ENCODE peak calls at places on chromosome 13, in nine cellular contexts. W is suprapubic skin, K is fibroblast of the aortic adventitia, P is choroid plexus epithelial cell, C is fibroblast of lung, A is brain microvascular endothelial cell, L is Caco-2, X is cardiac muscle cell, B is uterus. I is an unnamed sample.

GRCh38 chr13:85586422-85586831 is 212.8 kb downstream of the SLITRK6 start:
- DNase-seq in W (no peak), K (peak; percentile 2), P (peak; percentile 64), C (peak; percentile 93), A (peak; percentile 14), L (no peak), X (no peak), B (no peak), I (peak; percentile 31)

GRCh38 chr13:107838592-107839161 is 376.7 kb downstream of the LIG4 start:
- DNase-seq in W (no peak), K (no peak), P (no peak), C (no peak), A (no peak), L (no peak), X (no peak), B (no peak), I (no peak)

GRCh38 chr13:44818428-44818827 is 170.8 kb downstream of the NUFIP1 start:
- DNase-seq in W (no peak), K (no peak), P (peak; percentile 65), C (no peak), A (peak; percentile 29), L (peak; percentile 50), X (peak; percentile 54), B (no peak), I (no peak)

GRCh38 chr13:101265934-101266333 is 150.4 kb downstream of the NALCN start:
- DNase-seq in W (no peak), K (peak; percentile 9), P (peak; percentile 56), C (peak; percentile 12), A (no peak), L (no peak), X (no peak), B (no peak), I (no peak)

GRCh38 chr13:67515895-67516294 is 285.8 kb upstream of the PCDH9 start:
- DNase-seq in W (no peak), K (peak; percentile 0), P (peak; percentile 82), C (peak; percentile 82), A (peak; percentile 10), L (no peak), X (no peak), B (no peak), I (peak; percentile 87)

GRCh38 chr13:75770164-75771145 is 134.3 kb downstream of the LMO7 start:
- DNase-seq in W (no peak), K (peak; percentile 49), P (peak; percentile 60), C (peak; percentile 56), A (peak; percentile 23), L (no peak), X (no peak), B (no peak), I (no peak)

GRCh38 chr13:109547942-109548860 is 238.2 kb downstream of the IRS2 start:
- DNase-seq in W (no peak), K (no peak), P (no peak), C (no peak), A (no peak), L (no peak), X (no peak), B (no peak), I (no peak)

GRCh38 chr13:90365130-90365529 is 982.4 kb upstream of the MIR17HG start:
- DNase-seq in W (no peak), K (peak; percentile 7), P (peak; percentile 69), C (peak; percentile 15), A (no peak), L (no peak), X (peak; percentile 62), B (no peak), I (peak; percentile 8)

GRCh38 chr13:106010836-106011235 is 524.6 kb downstream of the EFNB2 start:
- DNase-seq in W (no peak), K (no peak), P (no peak), C (no peak), A (no peak), L (no peak), X (no peak), B (no peak), I (no peak)

GRCh38 chr13:30142502-30143211 is 164.7 kb downstream of the KATNAL1 start:
- DNase-seq in W (peak; percentile 84), K (peak; percentile 99), P (peak; percentile 99), C (peak; percentile 98), A (peak; percentile 88), L (peak; percentile 66), X (peak; percentile 94), B (peak; percentile 57), I (peak; percentile 97)

GRCh38 chr13:110826861-110827672 is 87.8 kb downstream of the ANKRD10 start:
- DNase-seq in W (no peak), K (no peak), P (no peak), C (no peak), A (no peak), L (no peak), X (no peak), B (no peak), I (no peak)

GRCh38 chr13:112456138-112457056 is 80.2 kb downstream of the SPACA7 start:
- DNase-seq in W (no peak), K (no peak), P (no peak), C (no peak), A (no peak), L (no peak), X (no peak), B (no peak), I (no peak)

GRCh38 chr13:77040076-77040475 is 13.1 kb upstream of the FBXL3 start:
- DNase-seq in W (no peak), K (no peak), P (no peak), C (no peak), A (no peak), L (no peak), X (no peak), B (no peak), I (no peak)

GRCh38 chr13:77036294-77036693 is 9.3 kb upstream of the FBXL3 start:
- DNase-seq in W (no peak), K (no peak), P (no peak), C (no peak), A (no peak), L (no peak), X (no peak), B (no peak), I (no peak)

GRCh38 chr13:77042566-77043177 is 15.7 kb upstream of the FBXL3 start:
- DNase-seq in W (no peak), K (no peak), P (no peak), C (no peak), A (no peak), L (peak; percentile 22), X (no peak), B (no peak), I (no peak)

GRCh38 chr13:77038907-77039470 is 12.0 kb upstream of the FBXL3 start:
- DNase-seq in W (no peak), K (no peak), P (no peak), C (no peak), A (no peak), L (no peak), X (no peak), B (no peak), I (no peak)

GRCh38 chr13:77040835-77041234 is 13.9 kb upstream of the FBXL3 start:
- DNase-seq in W (no peak), K (no peak), P (no peak), C (no peak), A (no peak), L (no peak), X (no peak), B (no peak), I (no peak)
- H3K4me3 ChIP-seq in W (no peak overlapping the region), K (no peak overlapping the region), P (no peak overlapping the region), C (no peak overlapping the region), A (no peak overlapping the region), L (no peak overlapping the region), X (no peak overlapping the region), B (no peak overlapping the region), I (no peak overlapping the region)

GRCh38 chr13:74201530-74201929 is 67.3 kb upstream of the KLF12 start:
- DNase-seq in W (no peak), K (peak; percentile 22), P (no peak), C (no peak), A (no peak), L (no peak), X (no peak), B (no peak), I (no peak)

GRCh38 chr13:74204606-74205312 is 70.6 kb upstream of the KLF12 start:
- DNase-seq in W (no peak), K (peak; percentile 34), P (peak; percentile 19), C (peak; percentile 87), A (peak; percentile 83), L (no peak), X (no peak), B (no peak), I (no peak)

GRCh38 chr13:74205313-74205690 is 71.1 kb upstream of the KLF12 start:
- DNase-seq in W (no peak), K (peak; percentile 7), P (no peak), C (peak; percentile 62), A (no peak), L (no peak), X (no peak), B (no peak), I (no peak)

GRCh38 chr13:74202129-74202528 is 67.9 kb upstream of the KLF12 start:
- DNase-seq in W (no peak), K (peak; percentile 74), P (peak; percentile 14), C (no peak), A (no peak), L (no peak), X (peak; percentile 39), B (no peak), I (no peak)

GRCh38 chr13:74203576-74203975 is 69.4 kb upstream of the KLF12 start:
- DNase-seq in W (no peak), K (no peak), P (peak; percentile 34), C (peak; percentile 50), A (no peak), L (no peak), X (no peak), B (no peak), I (peak; percentile 94)
- H3K4me3 ChIP-seq in W (no peak overlapping the region), K (no peak overlapping the region), P (no peak overlapping the region), C (no peak overlapping the region), A (no peak overlapping the region), L (no peak overlapping the region), X (no peak overlapping the region), B (no peak overlapping the region), I (no peak overlapping the region)

DNA sequence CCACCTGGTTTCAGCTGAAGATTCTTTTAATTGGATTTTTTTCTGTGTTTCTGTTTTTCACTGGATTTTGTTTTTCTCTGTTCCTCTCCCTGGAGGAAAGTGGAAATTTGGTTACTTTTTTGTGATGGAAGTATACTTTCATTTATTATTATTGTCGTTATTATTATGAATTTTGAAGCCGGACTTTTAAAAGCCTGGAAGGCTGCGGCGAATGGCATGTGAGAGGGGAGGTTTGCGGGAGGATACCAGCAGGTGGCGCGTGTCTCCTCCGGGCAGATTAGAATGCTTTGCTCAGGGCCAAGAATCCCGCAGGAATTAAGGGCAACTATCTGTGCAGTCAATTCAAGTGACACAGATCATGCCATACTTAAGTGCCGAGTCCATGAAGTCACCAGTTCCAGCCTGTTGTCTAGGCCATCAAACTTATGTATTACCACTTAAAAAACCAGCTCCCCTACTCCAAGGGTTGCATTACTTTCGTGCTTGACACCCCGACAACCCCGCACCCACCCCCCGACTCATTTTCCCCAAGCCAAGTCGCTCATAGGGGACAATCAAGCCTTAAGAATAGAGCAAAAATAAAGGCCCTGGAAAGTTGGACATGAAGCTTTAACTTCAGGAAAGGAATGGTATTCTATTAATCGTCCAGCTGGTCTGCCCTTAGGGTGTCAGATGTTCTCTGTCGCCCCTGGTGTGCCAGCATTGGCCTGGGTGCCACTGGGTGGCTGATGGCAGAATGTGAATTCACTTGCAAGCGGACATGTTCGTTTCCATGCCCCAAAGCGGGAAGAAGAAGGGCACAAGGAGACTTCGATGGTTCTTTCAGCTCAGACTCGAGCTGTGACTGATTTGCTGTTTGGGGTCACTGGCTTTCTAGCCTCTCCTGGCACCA is 1.3 kb upstream of the LRCH1 start:
- DNase-seq in W (peak; percentile 82), K (peak; percentile 78), P (peak; percentile 80), C (peak; percentile 72), A (peak; percentile 78), L (peak; percentile 89), X (peak; percentile 78), B (peak; percentile 78), I (no peak)
- H3K4me3 ChIP-seq in W (peak overlapping the region; percentile 99), K (peak overlapping the region; percentile 18), P (peak overlapping the region; percentile 87), C (peak overlapping the region; percentile 94), A (peak overlapping the region; percentile 91), L (peak overlapping the region; percentile 99), X (no peak overlapping the region), B (peak overlapping the region; percentile 99), I (peak overlapping the region; percentile 95)

GRCh38 chr13:33284916-33285315 is 639 bp downstream of the STARD13 start:
- DNase-seq in W (no peak), K (peak; percentile 40), P (peak; percentile 46), C (peak; percentile 50), A (peak; percentile 27), L (no peak), X (peak; percentile 39), B (no peak), I (no peak)
- H3K4me3 ChIP-seq in W (peak overlapping the region; percentile 67), K (peak overlapping the region; percentile 93), P (peak overlapping the region; percentile 82), C (peak overlapping the region; percentile 84), A (peak overlapping the region; percentile 77), L (peak overlapping the region; percentile 49), X (peak overlapping the region; percentile 49), B (peak overlapping the region; percentile 56), I (peak overlapping the region; percentile 66)